ENCODE peak calls at places on chromosomes 12 and 14, in ten cellular contexts. K is uterus, H is GM23248, G is AG04449, O is transverse colon, C is small intestine, A is SK-N-MC, U is fibroblast of mammary gland, D is pancreas, T is ovary. S is an unnamed sample.

GRCh38 chr14:67425603-67426002 is 13.6 kb upstream of the PLEK2 start:
- DNase-seq in G (no peak), K (no peak), T (no peak), C (no peak), H (no peak), D (no peak), U (no peak), A (no peak), O (no peak), S (no peak)

GRCh38 chr12:96354326-96354725 is 45.9 kb downstream of the CDK17 start:
- DNase-seq in O (no peak), H (peak), G (no peak), K (no peak), T (no peak), C (no peak), U (peak), A (no peak), D (no peak), S (no peak)

GRCh38 chr12:130632582-130633174 is 83.4 kb downstream of the RIMBP2 start:
- DNase-seq in D (no peak), C (peak), O (peak), A (no peak), U (no peak), H (no peak), T (no peak), G (no peak), K (no peak), S (no peak)

GRCh38 chr14:21428930-21429329 is 27.0 kb downstream of the CHD8 start:
- DNase-seq in U (no peak), D (peak), T (no peak), O (no peak), A (no peak), K (no peak), G (no peak), C (no peak), H (no peak), S (no peak)

GRCh38 chr12:100393202-100393601 is 36.3 kb downstream of the SLC17A8 start:
- DNase-seq in U (no peak), O (no peak), T (no peak), C (no peak), H (no peak), A (no peak), D (no peak), G (no peak), K (no peak), S (no peak)

GRCh38 chr14:95488376-95489162 is 27.9 kb downstream of the SYNE3 start:
- DNase-seq in C (no peak), K (no peak), O (no peak), G (no peak), A (no peak), D (no peak), H (peak), U (no peak), T (no peak), S (peak)

GRCh38 chr12:109888179-109889020 is 8.1 kb upstream of the GLTP start:
- DNase-seq in D (no peak), H (peak), K (no peak), G (peak), U (peak), A (no peak), O (no peak), T (no peak), C (no peak), S (no peak)

GRCh38 chr12:108980831-108981618 is 39.8 kb downstream of the SVOP start:
- DNase-seq in K (no peak), A (no peak), G (peak), D (no peak), H (peak), U (peak), T (no peak), C (no peak), O (no peak), S (no peak)

GRCh38 chr12:60494249-60494648 is 898.4 kb downstream of the SLC16A7 start:
- DNase-seq in G (peak), U (peak), D (no peak), C (peak), H (peak), A (peak), O (no peak), K (no peak), T (no peak), S (no peak)

GRCh38 chr14:67934087-67934486 is 114.5 kb downstream of the RAD51B start:
- DNase-seq in K (peak), D (peak), U (peak), H (peak), G (peak), A (peak), C (peak), T (peak), O (peak), S (no peak)

GRCh38 chr12:70971395-70971794 is 50.9 kb upstream of the PTPRR start:
- DNase-seq in T (no peak), A (no peak), O (no peak), U (peak), H (peak), G (no peak), C (no peak), D (no peak), K (no peak), S (no peak)

GRCh38 chr14:104249706-104250105 is 111.3 kb downstream of the KIF26A start:
- DNase-seq in O (no peak), D (no peak), C (no peak), H (no peak), K (no peak), G (no peak), A (no peak), T (peak), U (no peak), S (no peak)

GRCh38 chr14:71994416-71994815 is 62.2 kb downstream of the RGS6 start:
- DNase-seq in D (no peak), G (no peak), U (no peak), C (no peak), O (no peak), H (no peak), K (no peak), T (no peak), A (no peak), S (no peak)

GRCh38 chr14:104554088-104554607 is 25.4 kb upstream of the C14orf180 start:
- DNase-seq in C (no peak), T (no peak), U (no peak), K (no peak), H (no peak), G (no peak), O (no peak), D (no peak), A (no peak), S (peak)

GRCh38 chr14:24241829-24242443 is 487 bp downstream of the TINF2 start:
- DNase-seq in A (peak), K (peak), D (peak), U (peak), C (peak), H (peak), O (peak), T (peak), G (no peak), S (peak)

GRCh38 chr14:58026967-58027366 is 125.0 kb downstream of the ARMH4 start:
- DNase-seq in T (no peak), H (no peak), U (no peak), C (no peak), D (no peak), K (no peak), A (no peak), O (no peak), G (no peak), S (no peak)

GRCh38 chr12:58502236-58502635 is 418.1 kb downstream of the LRIG3 start:
- DNase-seq in O (no peak), D (peak), T (no peak), U (peak), A (no peak), K (no peak), C (peak), G (no peak), H (peak), S (no peak)

GRCh38 chr12:30694412-30694955 is 1.2 kb downstream of the IPO8 start:
- DNase-seq in H (peak), U (peak), C (peak), G (no peak), T (no peak), A (no peak), O (no peak), D (no peak), K (no peak), S (no peak)

DNA sequence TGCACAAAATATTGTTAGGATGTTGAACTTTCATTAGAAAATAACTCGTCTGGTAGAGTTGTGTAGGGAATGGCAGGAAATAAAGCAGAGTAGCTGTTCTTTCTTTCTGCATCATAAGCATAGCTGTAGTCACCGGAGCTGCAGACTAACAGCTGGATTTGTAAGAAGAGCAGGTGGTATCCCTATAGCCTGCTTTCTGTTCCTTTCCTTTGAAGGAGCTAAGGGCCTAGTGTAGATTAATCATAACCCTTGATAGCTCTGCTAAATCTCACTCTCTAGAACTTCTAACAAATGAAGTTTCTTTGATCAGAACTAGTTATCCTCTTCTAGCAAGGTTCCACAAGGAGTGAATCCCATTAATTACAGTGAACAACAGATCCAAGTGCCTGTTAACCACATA is 3.5 kb downstream of the LMO3 start:
- DNase-seq in C (no peak), T (no peak), O (no peak), A (no peak), D (no peak), U (no peak), K (no peak), H (no peak), G (no peak), S (no peak)
- H3K4me3 ChIP-seq in C (no peak), T (peak), O (no peak), A (no peak), D (peak), U (no peak), K (no peak), H (no peak), G (no peak), S (peak)

GRCh38 chr12:105334001-105334400 is 3.5 kb downstream of the C12orf75 start:
- DNase-seq in H (peak), U (peak), O (no peak), A (no peak), K (no peak), D (no peak), G (peak), T (no peak), C (no peak), S (no peak)

GRCh38 chr12:105334568-105334967 is 4.1 kb downstream of the C12orf75 start:
- DNase-seq in K (no peak), C (no peak), D (no peak), H (peak), A (no peak), T (no peak), U (peak), G (peak), O (no peak), S (no peak)

GRCh38 chr12:105330938-105331804 is 680 bp downstream of the C12orf75 start:
- DNase-seq in C (peak), U (no peak), A (no peak), O (peak), H (peak), T (no peak), D (peak), G (no peak), K (peak), S (peak)

GRCh38 chr12:105331805-105332251 is 1.3 kb downstream of the C12orf75 start:
- DNase-seq in C (peak), K (no peak), H (peak), O (peak), D (no peak), G (no peak), U (no peak), T (no peak), A (no peak), S (no peak)

DNA sequence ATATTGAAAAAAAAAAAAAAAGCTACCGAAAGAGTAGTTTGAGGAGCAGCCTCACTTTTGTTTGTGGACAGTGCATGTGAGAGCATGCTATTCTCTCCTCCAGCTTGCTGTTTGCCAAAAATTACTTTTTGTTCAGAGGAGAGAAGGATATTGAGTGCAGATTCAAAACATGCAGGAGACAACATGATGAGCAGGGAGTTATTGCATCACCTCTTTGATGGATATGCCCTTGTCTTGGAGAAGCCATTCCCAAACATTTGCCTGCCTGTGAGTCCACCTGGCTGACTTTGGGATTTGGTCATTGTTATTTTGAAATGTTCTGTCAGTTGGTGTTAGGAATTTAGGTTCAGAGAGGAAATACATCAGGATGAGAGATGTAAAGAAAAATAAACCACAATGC is 2.4 kb downstream of the C12orf75 start:
- DNase-seq in G (no peak), U (no peak), H (peak), D (no peak), C (no peak), O (no peak), T (no peak), A (no peak), K (no peak), S (no peak)
- H3K4me3 ChIP-seq in G (peak), U (peak), H (peak), D (no peak), C (no peak), O (no peak), T (no peak), A (no peak), K (no peak), S (no peak)

DNA sequence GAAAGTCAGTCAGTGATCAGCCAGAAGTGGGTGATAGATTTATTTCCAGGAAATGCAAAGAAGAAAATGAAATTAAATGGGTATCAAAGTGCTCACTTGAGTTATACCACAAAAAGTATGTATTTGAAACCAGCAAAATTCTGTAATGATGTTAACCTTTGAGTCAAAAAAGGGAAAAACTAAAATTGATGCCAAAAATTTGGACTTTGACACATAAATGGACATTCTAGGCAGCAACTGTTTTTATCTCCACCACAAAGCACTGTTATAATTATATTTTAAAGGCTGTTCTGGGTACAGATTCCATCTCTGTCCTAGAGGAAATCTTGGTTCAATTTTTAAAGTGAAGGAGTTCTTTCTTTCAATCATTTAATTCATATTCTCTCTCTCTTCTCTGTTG is 31.7 kb upstream of the KCNJ8 start:
- DNase-seq in G (no peak), K (no peak), U (no peak), D (no peak), C (no peak), H (no peak), T (no peak), O (no peak), A (no peak), S (no peak)
- H3K4me3 ChIP-seq in G (no peak), K (no peak), U (no peak), D (no peak), C (no peak), H (no peak), T (no peak), O (no peak), A (no peak), S (no peak)

DNA sequence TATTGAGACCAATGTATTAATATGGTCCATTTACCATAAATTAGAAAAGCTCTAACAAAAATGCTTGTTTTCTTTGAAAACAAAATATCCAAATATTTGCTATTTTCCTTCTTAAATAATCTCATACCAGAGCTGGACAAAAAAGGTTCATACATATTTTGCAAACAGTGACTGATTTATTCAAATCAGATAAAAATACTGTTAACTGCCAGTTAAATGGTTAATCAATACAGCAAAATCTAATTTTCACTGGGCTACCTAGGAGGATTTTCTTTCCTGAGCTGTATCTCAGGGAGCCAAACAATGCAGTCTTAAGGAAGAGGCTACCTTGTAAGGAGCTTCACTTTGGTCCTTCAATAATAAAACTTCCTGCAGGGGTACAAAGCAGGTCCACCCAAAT is 2.0 kb downstream of the FERMT2 start:
- DNase-seq in D (no peak), A (no peak), U (no peak), G (no peak), H (no peak), K (no peak), T (no peak), C (no peak), O (no peak), S (no peak)
- H3K4me3 ChIP-seq in D (no peak), A (peak), U (peak), G (peak), H (peak), K (peak), T (peak), C (no peak), O (no peak), S (peak)

GRCh38 chr12:53617700-53618099 is 8.5 kb downstream of the ATF7 start:
- DNase-seq in T (no peak), U (no peak), O (no peak), K (no peak), G (no peak), H (peak), A (no peak), D (no peak), C (no peak), S (no peak)
- H3K4me3 ChIP-seq in T (peak), U (no peak), O (no peak), K (no peak), G (no peak), H (peak), A (peak), D (no peak), C (no peak), S (peak)